ENCODE peak calls at places on chromosomes 11 and 22, in seven cellular contexts. One of them, this sample, is unnamed.

GRCh38 chr22:22959147-22959827 is 71.7 kb downstream of the IGLL5 start:
- DNase-seq in PC-9: peak; percentile 51
- DNase-seq in gastrocnemius medialis: peak; percentile 33
- DNase-seq in cardiac muscle cell: peak; percentile 83
- DNase-seq in lower lobe of right lung: no peak
- DNase-seq in ovary: peak; percentile 83
- DNase-seq in prostate gland: peak; percentile 78
- DNase-seq in this sample: peak; percentile 30

GRCh38 chr11:86089659-86090058 is 20.8 kb upstream of the PICALM start:
- DNase-seq in PC-9: no peak
- DNase-seq in gastrocnemius medialis: no peak
- DNase-seq in cardiac muscle cell: peak; percentile 83
- DNase-seq in lower lobe of right lung: no peak
- DNase-seq in ovary: no peak
- DNase-seq in prostate gland: no peak
- DNase-seq in this sample: no peak

GRCh38 chr11:107301886-107302285 is 155.7 kb downstream of the CWF19L2 start:
- DNase-seq in PC-9: no peak
- DNase-seq in gastrocnemius medialis: no peak
- DNase-seq in cardiac muscle cell: no peak
- DNase-seq in lower lobe of right lung: no peak
- DNase-seq in ovary: no peak
- DNase-seq in prostate gland: no peak
- DNase-seq in this sample: peak; percentile 40

GRCh38 chr11:75240381-75241035 is at the start of gene TPBGL:
- DNase-seq in PC-9: no peak
- DNase-seq in gastrocnemius medialis: no peak
- DNase-seq in cardiac muscle cell: peak; percentile 69
- DNase-seq in lower lobe of right lung: no peak
- DNase-seq in ovary: peak; percentile 53
- DNase-seq in prostate gland: no peak
- DNase-seq in this sample: no peak

GRCh38 chr11:36041988-36042606 is 98.2 kb downstream of the LDLRAD3 start:
- DNase-seq in PC-9: no peak
- DNase-seq in gastrocnemius medialis: no peak
- DNase-seq in cardiac muscle cell: peak; percentile 51
- DNase-seq in lower lobe of right lung: no peak
- DNase-seq in ovary: no peak
- DNase-seq in prostate gland: no peak
- DNase-seq in this sample: no peak

GRCh38 chr11:64916040-64916847 is 765 bp downstream of the ATG2A start:
- DNase-seq in PC-9: peak; percentile 71
- DNase-seq in gastrocnemius medialis: peak; percentile 33
- DNase-seq in cardiac muscle cell: peak; percentile 53
- DNase-seq in lower lobe of right lung: no peak
- DNase-seq in ovary: peak; percentile 78
- DNase-seq in prostate gland: no peak
- DNase-seq in this sample: peak; percentile 39

GRCh38 chr22:31343235-31344191 is 2.6 kb downstream of the PATZ1 start:
- DNase-seq in PC-9: peak; percentile 90
- DNase-seq in gastrocnemius medialis: no peak
- DNase-seq in cardiac muscle cell: peak; percentile 35
- DNase-seq in lower lobe of right lung: peak; percentile 88
- DNase-seq in ovary: peak; percentile 69
- DNase-seq in prostate gland: peak; percentile 89
- DNase-seq in this sample: no peak

GRCh38 chr11:86442827-86443226 is 68.1 kb downstream of the CCDC81 start:
- DNase-seq in PC-9: no peak
- DNase-seq in gastrocnemius medialis: no peak
- DNase-seq in cardiac muscle cell: no peak
- DNase-seq in lower lobe of right lung: no peak
- DNase-seq in ovary: no peak
- DNase-seq in prostate gland: no peak
- DNase-seq in this sample: no peak

GRCh38 chr22:44207981-44208317 is 27.2 kb downstream of the PARVG start:
- DNase-seq in PC-9: no peak
- DNase-seq in gastrocnemius medialis: no peak
- DNase-seq in cardiac muscle cell: no peak
- DNase-seq in lower lobe of right lung: no peak
- DNase-seq in ovary: no peak
- DNase-seq in prostate gland: no peak
- DNase-seq in this sample: no peak

GRCh38 chr11:46363455-46363920 is 16.2 kb downstream of the DGKZ start:
- DNase-seq in PC-9: peak; percentile 93
- DNase-seq in gastrocnemius medialis: peak; percentile 95
- DNase-seq in cardiac muscle cell: no peak
- DNase-seq in lower lobe of right lung: no peak
- DNase-seq in ovary: no peak
- DNase-seq in prostate gland: no peak
- DNase-seq in this sample: no peak

GRCh38 chr22:32801436-32802290 is at the start of gene TIMP3:
- DNase-seq in PC-9: peak; percentile 87
- DNase-seq in gastrocnemius medialis: peak; percentile 63
- DNase-seq in cardiac muscle cell: peak; percentile 88
- DNase-seq in lower lobe of right lung: peak; percentile 81
- DNase-seq in ovary: peak; percentile 88
- DNase-seq in prostate gland: peak; percentile 74
- DNase-seq in this sample: peak; percentile 36

GRCh38 chr11:130592056-130592455 is 143.6 kb downstream of the ADAMTS15 start:
- DNase-seq in PC-9: no peak
- DNase-seq in gastrocnemius medialis: no peak
- DNase-seq in cardiac muscle cell: peak; percentile 54
- DNase-seq in lower lobe of right lung: no peak
- DNase-seq in ovary: no peak
- DNase-seq in prostate gland: no peak
- DNase-seq in this sample: peak; percentile 35

GRCh38 chr11:117818036-117818858 is 6.3 kb downstream of the FXYD2 start:
- DNase-seq in PC-9: no peak
- DNase-seq in gastrocnemius medialis: no peak
- DNase-seq in cardiac muscle cell: no peak
- DNase-seq in lower lobe of right lung: peak; percentile 17
- DNase-seq in ovary: peak; percentile 32
- DNase-seq in prostate gland: no peak
- DNase-seq in this sample: peak; percentile 64

GRCh38 chr11:44029507-44029845 is 18.3 kb upstream of the ACCSL start:
- DNase-seq in PC-9: no peak
- DNase-seq in gastrocnemius medialis: no peak
- DNase-seq in cardiac muscle cell: no peak
- DNase-seq in lower lobe of right lung: no peak
- DNase-seq in ovary: no peak
- DNase-seq in prostate gland: no peak
- DNase-seq in this sample: no peak

GRCh38 chr22:36384766-36385400 is 2.9 kb downstream of the MYH9 start:
- DNase-seq in PC-9: no peak
- DNase-seq in gastrocnemius medialis: no peak
- DNase-seq in cardiac muscle cell: peak; percentile 50
- DNase-seq in lower lobe of right lung: no peak
- DNase-seq in ovary: no peak
- DNase-seq in prostate gland: no peak
- DNase-seq in this sample: peak; percentile 30

GRCh38 chr11:11407065-11407737 is 54.2 kb upstream of the CSNK2A3 start:
- DNase-seq in PC-9: no peak
- DNase-seq in gastrocnemius medialis: peak; percentile 63
- DNase-seq in cardiac muscle cell: no peak
- DNase-seq in lower lobe of right lung: no peak
- DNase-seq in ovary: peak; percentile 50
- DNase-seq in prostate gland: no peak
- DNase-seq in this sample: no peak

GRCh38 chr11:22192289-22192641 is 620 bp upstream of the ANO5 start:
- DNase-seq in PC-9: no peak
- DNase-seq in gastrocnemius medialis: peak; percentile 6
- DNase-seq in cardiac muscle cell: no peak
- DNase-seq in lower lobe of right lung: no peak
- DNase-seq in ovary: no peak
- DNase-seq in prostate gland: no peak
- DNase-seq in this sample: no peak

GRCh38 chr11:37110383-37110782 is 512.3 kb upstream of the RAG2 start:
- DNase-seq in PC-9: no peak
- DNase-seq in gastrocnemius medialis: no peak
- DNase-seq in cardiac muscle cell: peak; percentile 31
- DNase-seq in lower lobe of right lung: no peak
- DNase-seq in ovary: no peak
- DNase-seq in prostate gland: no peak
- DNase-seq in this sample: no peak

GRCh38 chr11:9003573-9004309 is at the start of gene NRIP3:
- DNase-seq in PC-9: peak; percentile 38
- DNase-seq in gastrocnemius medialis: peak; percentile 29
- DNase-seq in cardiac muscle cell: peak; percentile 66
- DNase-seq in lower lobe of right lung: peak; percentile 83
- DNase-seq in ovary: peak; percentile 78
- DNase-seq in prostate gland: peak; percentile 59
- DNase-seq in this sample: no peak

DNA sequence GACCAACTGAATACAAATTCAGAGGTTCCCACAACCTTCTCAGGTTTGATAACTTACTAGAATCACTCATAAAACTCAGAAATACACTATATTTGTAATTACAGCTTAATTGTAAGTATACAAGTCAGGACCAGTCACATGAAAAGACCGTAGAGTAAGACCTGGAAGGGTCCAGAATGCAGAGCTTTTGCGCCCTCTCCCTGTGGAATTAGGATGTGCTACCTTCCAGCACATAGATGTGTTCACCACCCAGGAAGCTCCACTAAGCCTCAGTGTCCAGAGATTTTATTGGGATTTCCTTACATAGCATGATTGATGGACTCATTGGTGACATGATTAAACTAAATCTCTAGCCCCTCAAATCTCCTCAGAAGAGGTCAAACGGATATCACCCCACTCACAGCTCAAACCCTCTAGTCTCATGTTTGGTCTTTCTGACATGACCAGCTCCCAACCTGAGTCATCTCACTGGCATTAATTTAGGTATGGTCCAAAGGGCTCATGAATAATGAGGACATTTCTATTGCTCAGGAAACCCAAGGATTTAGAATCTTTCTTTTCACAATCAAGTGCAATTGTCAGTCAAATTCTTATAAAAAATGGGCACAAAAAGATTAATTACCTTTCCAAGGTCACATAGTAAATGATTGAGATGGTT is 77.2 kb upstream of the UBASH3B start:
- DNase-seq in PC-9: no peak
- DNase-seq in gastrocnemius medialis: no peak
- DNase-seq in cardiac muscle cell: no peak
- DNase-seq in lower lobe of right lung: no peak
- DNase-seq in ovary: no peak
- DNase-seq in prostate gland: no peak
- DNase-seq in this sample: no peak
- TF ChIP-seq CTCF in PC-9: no peak
- TF ChIP-seq CTCF in gastrocnemius medialis: no peak
- TF ChIP-seq CTCF in cardiac muscle cell: no peak
- TF ChIP-seq CTCF in lower lobe of right lung: no peak
- TF ChIP-seq CTCF in ovary: no peak
- TF ChIP-seq CTCF in prostate gland: no peak
- TF ChIP-seq CTCF in this sample: peak; percentile 27

DNA sequence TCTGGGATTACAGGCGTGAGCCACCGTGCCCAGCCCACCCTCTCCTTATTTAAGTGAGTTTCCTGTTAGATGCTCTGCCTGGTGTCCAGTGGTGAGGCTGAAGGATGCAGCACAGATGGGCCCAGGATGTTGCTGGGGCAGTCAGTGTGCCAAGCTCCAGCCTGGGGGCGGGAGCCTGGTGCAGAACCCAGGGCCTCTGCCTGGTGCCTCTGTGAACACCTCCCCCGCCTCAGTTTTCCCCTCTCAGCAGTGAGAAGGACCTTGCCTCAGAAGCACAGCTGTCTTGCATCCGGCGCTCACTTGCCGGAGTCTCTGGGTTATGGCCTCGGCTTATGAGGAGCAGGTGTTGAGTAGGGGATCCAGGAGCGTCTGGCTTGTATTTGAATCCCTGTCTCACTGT is 116.2 kb downstream of the KIAA1671 start:
- DNase-seq in PC-9: no peak
- DNase-seq in gastrocnemius medialis: no peak
- DNase-seq in cardiac muscle cell: no peak
- DNase-seq in lower lobe of right lung: no peak
- DNase-seq in ovary: no peak
- DNase-seq in prostate gland: no peak
- DNase-seq in this sample: no peak
- H3K4me1 ChIP-seq in PC-9: no peaks in the 10 kb centered on the region
- H3K4me1 ChIP-seq in gastrocnemius medialis: peaks cover 15% of the 10 kb centered on the region
- H3K4me1 ChIP-seq in cardiac muscle cell: peaks cover 15% of the 10 kb centered on the region
- H3K4me1 ChIP-seq in lower lobe of right lung: peaks cover 20% of the 10 kb centered on the region
- H3K4me1 ChIP-seq in ovary: peaks cover 13% of the 10 kb centered on the region
- H3K4me1 ChIP-seq in prostate gland: no peaks in the 10 kb centered on the region
- H3K4me1 ChIP-seq in this sample: no peaks in the 10 kb centered on the region

DNA sequence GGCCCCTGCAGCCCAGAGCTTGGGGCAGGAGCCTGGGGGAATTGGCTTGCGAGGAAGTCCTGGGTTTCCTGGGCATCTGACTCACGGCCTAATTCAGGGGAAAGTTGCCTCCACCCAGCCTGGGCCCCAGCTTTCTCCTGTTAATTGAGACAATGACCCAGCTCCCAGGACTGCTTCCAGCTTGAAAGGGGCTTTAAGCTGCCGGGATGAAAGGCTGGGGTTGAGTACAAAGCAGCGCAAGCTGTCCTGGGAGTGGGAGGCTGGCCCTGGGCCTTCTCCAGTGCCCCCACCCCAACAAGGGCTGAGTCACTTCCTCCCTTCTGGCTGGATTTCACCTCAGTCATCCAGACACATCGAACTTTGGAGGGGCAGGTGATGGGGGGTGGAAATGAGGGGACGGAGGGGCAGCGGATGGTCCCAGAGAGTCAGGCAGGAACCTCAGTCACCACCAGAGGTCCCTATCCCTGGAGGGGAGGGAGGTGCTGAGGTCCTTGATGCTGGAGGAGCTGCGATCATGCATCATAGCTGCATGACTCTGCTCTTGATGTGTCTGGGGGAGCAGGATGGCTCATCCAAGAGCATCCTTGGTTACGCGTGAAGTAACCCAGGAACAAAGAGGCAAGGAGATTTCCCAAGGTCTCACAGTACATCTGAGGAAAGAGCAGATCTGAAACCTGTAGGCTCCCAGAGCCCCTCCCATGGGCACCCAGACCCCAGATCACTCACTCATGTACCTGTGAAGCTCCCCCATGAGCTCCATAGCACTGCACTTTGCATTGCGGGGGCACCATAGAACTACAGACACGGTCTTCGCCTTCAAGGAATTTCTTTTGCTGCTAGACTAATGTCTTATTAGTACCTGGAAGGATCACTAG is 30.0 kb upstream of the OAF start:
- DNase-seq in PC-9: no peak
- DNase-seq in gastrocnemius medialis: no peak
- DNase-seq in cardiac muscle cell: peak; percentile 49
- DNase-seq in lower lobe of right lung: no peak
- DNase-seq in ovary: no peak
- DNase-seq in prostate gland: no peak
- DNase-seq in this sample: peak; percentile 51
- TF ChIP-seq CTCF in PC-9: no peak
- TF ChIP-seq CTCF in gastrocnemius medialis: no peak
- TF ChIP-seq CTCF in cardiac muscle cell: peak; percentile 38
- TF ChIP-seq CTCF in lower lobe of right lung: no peak
- TF ChIP-seq CTCF in ovary: no peak
- TF ChIP-seq CTCF in prostate gland: no peak
- TF ChIP-seq CTCF in this sample: peak; percentile 44

DNA sequence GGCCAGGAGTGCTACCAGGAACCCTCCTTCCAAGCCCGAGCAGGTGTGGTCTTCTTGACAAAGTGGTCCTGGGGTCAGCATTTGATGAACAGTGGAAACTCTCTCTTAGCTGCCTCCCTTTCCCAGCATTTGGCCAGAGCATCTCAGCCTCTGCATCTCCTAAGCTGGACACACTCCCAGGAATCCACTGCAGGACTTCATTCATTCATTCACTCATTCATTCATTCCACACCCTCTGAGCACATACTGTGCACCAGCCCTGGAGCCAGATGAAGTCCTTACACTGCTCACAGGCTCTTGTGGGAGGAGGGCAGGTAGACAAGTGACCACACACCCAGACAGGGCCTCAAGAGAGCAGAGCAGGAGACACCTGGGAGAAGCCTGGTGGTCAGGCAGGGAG is 49.7 kb upstream of the MPEG1 start:
- DNase-seq in PC-9: no peak
- DNase-seq in gastrocnemius medialis: no peak
- DNase-seq in cardiac muscle cell: no peak
- DNase-seq in lower lobe of right lung: no peak
- DNase-seq in ovary: no peak
- DNase-seq in prostate gland: no peak
- DNase-seq in this sample: no peak
- H3K4me1 ChIP-seq in PC-9: peaks cover 20% of the 10 kb centered on the region
- H3K4me1 ChIP-seq in gastrocnemius medialis: no peaks in the 10 kb centered on the region
- H3K4me1 ChIP-seq in cardiac muscle cell: peaks cover 7% of the 10 kb centered on the region
- H3K4me1 ChIP-seq in lower lobe of right lung: no peaks in the 10 kb centered on the region
- H3K4me1 ChIP-seq in ovary: no peaks in the 10 kb centered on the region
- H3K4me1 ChIP-seq in prostate gland: no peaks in the 10 kb centered on the region
- H3K4me1 ChIP-seq in this sample: peaks cover 7% of the 10 kb centered on the region